ENCODE peak calls at places on chromosomes 4 and X, in eight cellular contexts. B, O, F, N, Z, V, A and X are unnamed samples. For H3K27me3 and H3K4me1, the result is how much of the 10 kb centered on the place peaks cover.

GRCh38 chr4:151099976-151100417 is 569 bp downstream of the RPS3A start:
- DNase-seq in B (no peak), O (no peak), F (no peak), N (no peak), Z (no peak), V (no peak), A (no peak), X (no peak)

GRCh38 chrX:15853586-15854079 is 980 bp downstream of the AP1S2 start:
- DNase-seq in B (peak), O (no peak), F (no peak), N (no peak), Z (no peak), V (no peak), A (no peak), X (no peak)

GRCh38 chr4:55173580-55173979 is 48.2 kb upstream of the KDR start:
- DNase-seq in B (peak), O (no peak), F (no peak), N (no peak), Z (no peak), V (no peak), A (no peak), X (no peak)

GRCh38 chr4:87492617-87493016 is 36.6 kb downstream of the SPARCL1 start:
- DNase-seq in B (no peak), O (no peak), F (no peak), N (no peak), Z (peak), V (no peak), A (no peak), X (no peak)

GRCh38 chr4:7206856-7207567 is 14.7 kb downstream of the SORCS2 start:
- DNase-seq in B (peak), O (peak), F (peak), N (peak), Z (peak), V (peak), A (peak), X (no peak)

GRCh38 chr4:73944061-73944875 is 37.6 kb downstream of the PF4 start:
- DNase-seq in B (peak), O (peak), F (peak), N (peak), Z (no peak), V (peak), A (peak), X (no peak)

GRCh38 chr4:154822775-154823174 is 41.7 kb downstream of the RBM46 start:
- DNase-seq in B (peak), O (no peak), F (no peak), N (no peak), Z (no peak), V (no peak), A (no peak), X (no peak)

GRCh38 chr4:113356452-113356851 is 307.0 kb downstream of the ANK2 start:
- DNase-seq in B (no peak), O (no peak), F (no peak), N (no peak), Z (no peak), V (no peak), A (no peak), X (no peak)

GRCh38 chr4:2799971-2800690 is 7.2 kb downstream of the SH3BP2 start:
- DNase-seq in B (no peak), O (no peak), F (no peak), N (no peak), Z (peak), V (peak), A (peak), X (no peak)

GRCh38 chrX:103155201-103155600 is 59.7 kb upstream of the BEX4 start:
- DNase-seq in B (peak), O (no peak), F (no peak), N (no peak), Z (no peak), V (no peak), A (no peak), X (no peak)

GRCh38 chrX:65516756-65517155 is 17.8 kb downstream of the LAS1L start:
- DNase-seq in B (no peak), O (no peak), F (no peak), N (no peak), Z (no peak), V (no peak), A (no peak), X (no peak)

GRCh38 chr4:108135549-108136209 is 33.1 kb downstream of the LEF1 start:
- DNase-seq in B (no peak), O (no peak), F (no peak), N (no peak), Z (no peak), V (no peak), A (no peak), X (peak)

GRCh38 chrX:107766470-107767140 is 9.0 kb downstream of the TSC22D3 start:
- DNase-seq in B (peak), O (no peak), F (no peak), N (no peak), Z (no peak), V (no peak), A (peak), X (no peak)

GRCh38 chr4:173934201-173934600 is 349.3 kb downstream of the FBXO8 start:
- DNase-seq in B (peak), O (no peak), F (no peak), N (no peak), Z (no peak), V (no peak), A (no peak), X (no peak)

GRCh38 chr4:164614999-164615398 is 138.9 kb upstream of the SMIM31 start:
- DNase-seq in B (no peak), O (no peak), F (no peak), N (no peak), Z (no peak), V (no peak), A (no peak), X (no peak)

GRCh38 chr4:106261980-106262379 is 54.0 kb downstream of the TBCK start:
- DNase-seq in B (no peak), O (no peak), F (no peak), N (no peak), Z (no peak), V (no peak), A (no peak), X (no peak)

GRCh38 chr4:113701156-113701555 is 60.4 kb downstream of the CAMK2D start:
- DNase-seq in B (no peak), O (no peak), F (no peak), N (no peak), Z (no peak), V (no peak), A (no peak), X (no peak)

GRCh38 chr4:90318208-90318607 is 191.0 kb downstream of the CCSER1 start:
- DNase-seq in B (peak), O (no peak), F (no peak), N (no peak), Z (no peak), V (no peak), A (no peak), X (no peak)

GRCh38 chr4:166435449-166435848 is 562.4 kb downstream of the TLL1 start:
- DNase-seq in B (peak), O (no peak), F (no peak), N (no peak), Z (no peak), V (no peak), A (no peak), X (no peak)

GRCh38 chrX:71439898-71440297 is 73.7 kb downstream of the TAF1 start:
- DNase-seq in B (no peak), O (no peak), F (no peak), N (no peak), Z (no peak), V (no peak), A (no peak), X (no peak)

GRCh38 chr4:72974694-72975487 is 94.6 kb downstream of the COX18 start:
- DNase-seq in B (peak), O (no peak), F (no peak), N (no peak), Z (no peak), V (no peak), A (no peak), X (no peak)

GRCh38 chrX:114959729-114960128 is 57.7 kb downstream of the IL13RA2 start:
- DNase-seq in B (peak), O (no peak), F (no peak), N (no peak), Z (no peak), V (no peak), A (no peak), X (no peak)

DNA sequence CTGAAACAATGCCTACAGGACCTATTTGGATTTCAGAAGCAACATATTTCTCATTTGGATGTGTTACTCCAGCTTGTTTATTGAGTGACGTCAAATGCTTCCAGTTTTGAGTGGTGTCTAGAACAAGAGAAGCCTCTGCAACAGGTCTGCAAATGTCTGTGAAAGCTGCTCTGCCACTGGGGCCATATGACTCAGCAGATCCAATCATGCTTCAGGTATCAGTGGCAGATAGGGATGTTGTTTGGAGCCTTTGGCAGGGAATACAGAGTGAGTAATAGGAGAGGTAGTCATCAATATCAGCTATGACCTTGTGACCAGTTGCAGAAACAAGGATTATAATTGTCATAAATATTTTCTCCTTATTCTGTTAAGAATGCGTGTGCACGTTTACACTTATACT is 141.1 kb upstream of the ZXDA start:
- DNase-seq in B (no peak), O (no peak), F (no peak), N (no peak), Z (no peak), V (no peak), A (no peak), X (no peak)
- H3K27me3 ChIP-seq in B (under half), O (under half), F (under half), N (under half), Z (under half), V (under half), A (under half), X (under half)

GRCh38 chr4:8794491-8794890 is 77.1 kb downstream of the HMX1 start:
- DNase-seq in B (no peak), O (no peak), F (no peak), N (no peak), Z (no peak), V (no peak), A (no peak), X (no peak)
- H3K4me1 ChIP-seq in B (under half), O (under half), F (under half), N (under half), Z (under half), V (under half), A (under half), X (under half)

DNA sequence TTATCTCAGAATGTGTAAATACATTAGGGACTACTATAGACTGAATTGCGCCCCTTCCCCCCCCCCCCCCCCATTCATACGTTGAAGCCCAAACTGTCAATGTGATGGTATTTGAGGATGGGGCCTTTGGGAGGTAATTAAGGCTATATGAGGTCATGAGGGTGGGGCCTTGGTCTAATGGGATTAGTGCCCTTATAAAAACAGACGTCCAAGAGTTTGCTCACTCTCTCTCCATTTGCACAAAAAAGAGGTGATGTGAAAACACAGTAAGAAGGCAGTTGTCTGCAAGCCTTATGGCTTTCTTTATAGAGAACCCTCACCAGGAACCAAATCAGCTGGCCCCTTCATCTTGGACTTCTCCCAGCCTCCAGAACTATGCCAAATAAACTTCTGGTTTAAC is 15.3 kb downstream of the SPACA5 start:
- DNase-seq in B (no peak), O (no peak), F (no peak), N (no peak), Z (no peak), V (no peak), A (no peak), X (no peak)
- H3K4me3 ChIP-seq in B (peak), O (peak), F (no peak), N (no peak), Z (no peak), V (no peak), A (peak), X (no peak)

GRCh38 chrX:111180750-111181240 is 84.8 kb downstream of the PAK3 start:
- DNase-seq in B (no peak), O (no peak), F (no peak), N (no peak), Z (no peak), V (no peak), A (no peak), X (no peak)
- H3K27me3 ChIP-seq in B (under half), O (under half), F (under half), N (under half), Z (under half), V (under half), A (under half), X (under half)

GRCh38 chr4:89296399-89296798 is 11.2 kb downstream of the GPRIN3 start:
- DNase-seq in B (no peak), O (no peak), F (no peak), N (no peak), Z (no peak), V (no peak), A (no peak), X (no peak)
- H3K4me1 ChIP-seq in B (under half), O (under half), F (half or more), N (under half), Z (under half), V (under half), A (half or more), X (under half)

GRCh38 chr4:152106113-152106763 is 345.4 kb upstream of the GATB start:
- DNase-seq in B (peak), O (peak), F (peak), N (peak), Z (no peak), V (peak), A (peak), X (peak)
- H3K4me3 ChIP-seq in B (no peak), O (no peak), F (no peak), N (no peak), Z (no peak), V (no peak), A (no peak), X (no peak)

DNA sequence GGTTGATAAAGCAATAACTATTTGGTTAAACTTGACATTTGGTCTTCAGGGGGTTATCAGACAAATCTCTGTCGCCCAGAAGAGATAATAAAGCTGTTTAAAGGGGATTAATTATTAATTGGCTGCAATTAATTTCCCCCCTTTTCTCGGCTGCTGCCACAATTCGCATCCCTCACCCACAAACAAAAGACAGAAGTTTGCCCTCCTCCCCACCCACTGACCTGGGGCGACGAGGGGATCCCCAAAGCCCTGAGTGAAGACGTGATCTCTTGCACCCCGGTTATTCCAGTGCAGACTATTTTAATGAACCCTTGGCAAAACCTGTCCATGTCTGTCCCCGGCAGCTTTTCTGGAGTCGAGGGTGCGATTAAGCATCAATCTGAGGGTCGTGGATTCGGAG is 55.7 kb upstream of the TMEM33 start:
- DNase-seq in B (no peak), O (no peak), F (no peak), N (no peak), Z (no peak), V (no peak), A (no peak), X (no peak)
- H3K27me3 ChIP-seq in B (half or more), O (half or more), F (half or more), N (under half), Z (under half), V (half or more), A (half or more), X (under half)

GRCh38 chr4:120723986-120724385 is 198.5 kb downstream of the PRDM5 start:
- DNase-seq in B (peak), O (no peak), F (no peak), N (no peak), Z (no peak), V (no peak), A (no peak), X (no peak)
- H3K4me1 ChIP-seq in B (under half), O (under half), F (under half), N (under half), Z (under half), V (under half), A (under half), X (under half)

GRCh38 chrX:40151211-40152172 is 53.7 kb upstream of the BCOR start:
- DNase-seq in B (peak), O (peak), F (no peak), N (no peak), Z (peak), V (peak), A (no peak), X (no peak)
- H3K4me3 ChIP-seq in B (no peak), O (peak), F (no peak), N (no peak), Z (no peak), V (no peak), A (peak), X (no peak)